ENCODE peak calls at places on chromosomes 5 and 9, in five cellular contexts. R is H9, J is mesendoderm, A is mesenchymal stem cell, M is IMR-90. L is an unnamed sample.

GRCh38 chr5:111070272-111071134 is 1.0 kb upstream of the TSLP start:
- DNase-seq in M (no peak), J (peak), A (peak), R (peak), L (peak)

GRCh38 chr9:124941689-124942561 is 1.0 kb upstream of the GOLGA1 start:
- DNase-seq in M (peak), R (peak), A (peak), J (peak), L (no peak)

GRCh38 chr5:77973253-77973609 is 197.1 kb upstream of the TBCA start:
- DNase-seq in J (peak), A (no peak), M (no peak), R (peak), L (no peak)

GRCh38 chr9:9536481-9536880 is 1076.3 kb downstream of the PTPRD start:
- DNase-seq in R (no peak), J (peak), A (no peak), M (no peak), L (no peak)

GRCh38 chr5:133290669-133291235 is 238.9 kb downstream of the HSPA4 start:
- DNase-seq in A (no peak), M (no peak), R (no peak), J (no peak), L (no peak)

GRCh38 chr5:83510199-83510730 is 38.7 kb downstream of the VCAN start:
- DNase-seq in M (no peak), J (no peak), R (no peak), A (no peak), L (no peak)

GRCh38 chr9:72363908-72364678 is 915 bp downstream of the ZFAND5 start:
- DNase-seq in M (peak), A (peak), J (peak), R (peak), L (peak)

GRCh38 chr5:179762079-179762780 is 29.6 kb downstream of the MAML1 start:
- DNase-seq in A (no peak), M (no peak), J (peak), R (no peak), L (no peak)

GRCh38 chr5:1492757-1493156 is 31.0 kb downstream of the LPCAT1 start:
- DNase-seq in A (no peak), M (no peak), J (no peak), R (no peak), L (no peak)

DNA sequence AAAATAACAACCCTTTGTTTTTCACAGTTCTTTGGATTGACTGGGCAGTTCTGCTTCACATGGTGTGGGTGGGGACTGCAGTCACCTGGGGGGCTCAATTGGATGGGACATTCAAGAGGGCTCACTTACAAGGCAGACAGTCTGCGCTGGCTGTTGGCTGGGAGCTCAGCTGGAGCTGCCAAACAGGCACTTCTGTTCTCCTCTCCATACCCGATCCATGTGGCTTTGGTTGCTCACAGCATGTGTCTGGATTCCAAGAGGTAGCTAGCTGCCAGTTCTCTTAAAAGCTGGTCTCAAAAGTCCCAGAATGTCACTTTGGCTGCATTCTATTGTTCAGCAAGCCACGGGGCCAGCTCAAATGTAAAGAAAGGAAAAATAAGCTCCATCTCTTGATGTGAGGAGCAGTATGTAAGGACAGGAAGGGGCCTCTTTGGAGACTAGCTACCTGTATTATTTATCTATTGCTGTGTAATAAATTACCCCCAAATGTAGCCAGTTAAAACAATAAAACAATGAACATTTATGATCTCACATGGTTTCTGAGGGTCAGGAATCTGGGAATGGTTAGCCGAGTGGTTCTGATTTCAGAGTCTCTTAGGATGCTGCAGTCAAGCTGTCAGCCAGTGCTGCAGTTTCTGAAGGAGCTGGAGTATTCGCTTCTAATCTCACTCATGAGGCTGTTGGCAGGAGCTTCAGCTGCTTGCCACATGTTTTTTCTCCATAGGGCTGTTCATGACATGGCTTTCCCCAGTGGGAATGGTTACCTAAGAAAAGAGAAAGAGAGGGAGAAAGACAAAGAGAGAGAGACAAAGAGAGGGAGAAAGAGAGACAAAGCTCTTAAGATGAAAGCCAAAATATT is 112.8 kb upstream of the CLINT1 start:
- DNase-seq in J (peak), R (peak), A (no peak), M (no peak), L (peak)
- H3K23ac ChIP-seq in J (no peak), R (no peak), A (no peak), M (no peak), L (no peak)

DNA sequence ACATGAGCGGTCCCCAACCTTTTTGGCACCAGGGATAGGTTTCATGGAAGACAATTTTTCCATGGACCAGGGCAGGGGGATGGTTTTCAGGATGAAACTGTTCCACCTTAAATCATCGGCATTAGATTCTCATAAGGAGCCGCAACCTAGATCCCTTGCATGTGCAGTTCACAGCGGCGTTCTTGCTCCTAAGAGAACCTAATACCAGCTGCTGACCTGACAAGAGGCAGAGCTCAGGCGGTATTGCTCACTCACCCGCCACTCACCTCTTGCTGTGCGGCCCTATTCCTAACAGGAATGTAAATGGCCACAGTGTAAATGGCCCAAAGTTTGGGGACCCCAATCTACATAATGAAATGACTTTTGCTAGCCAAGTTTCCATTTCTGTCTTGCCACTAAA is 3.1 kb upstream of the PLIN2 start:
- DNase-seq in R (peak), M (no peak), A (no peak), J (no peak), L (no peak)
- H3K4me2 ChIP-seq in R (peak), M (peak), A (peak), J (no peak), L (no peak)

DNA sequence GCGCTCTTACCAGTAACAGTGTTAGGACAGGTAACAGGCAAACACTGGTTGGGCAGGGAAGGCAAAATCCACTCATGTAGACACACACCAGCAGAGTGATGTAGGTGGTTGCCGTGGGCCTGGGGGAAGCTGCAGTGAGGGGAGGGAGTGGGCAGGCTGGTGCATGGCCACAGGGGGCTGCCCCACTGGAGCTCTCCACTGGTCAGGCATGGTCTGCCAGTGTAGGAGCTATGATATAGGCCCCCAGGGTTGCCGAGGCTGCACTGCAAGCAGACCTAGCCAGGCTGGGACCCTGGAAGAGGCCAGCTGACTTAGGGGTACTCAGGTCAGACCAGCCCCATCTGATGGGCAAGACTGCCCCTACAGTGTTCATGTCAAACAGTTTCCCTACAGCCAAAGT is 154.6 kb downstream of the GDNF start:
- DNase-seq in R (no peak), J (no peak), M (no peak), A (no peak), L (no peak)
- H2BK5ac ChIP-seq in R (no peak), J (no peak), M (no peak), A (no peak), L (peak)

DNA sequence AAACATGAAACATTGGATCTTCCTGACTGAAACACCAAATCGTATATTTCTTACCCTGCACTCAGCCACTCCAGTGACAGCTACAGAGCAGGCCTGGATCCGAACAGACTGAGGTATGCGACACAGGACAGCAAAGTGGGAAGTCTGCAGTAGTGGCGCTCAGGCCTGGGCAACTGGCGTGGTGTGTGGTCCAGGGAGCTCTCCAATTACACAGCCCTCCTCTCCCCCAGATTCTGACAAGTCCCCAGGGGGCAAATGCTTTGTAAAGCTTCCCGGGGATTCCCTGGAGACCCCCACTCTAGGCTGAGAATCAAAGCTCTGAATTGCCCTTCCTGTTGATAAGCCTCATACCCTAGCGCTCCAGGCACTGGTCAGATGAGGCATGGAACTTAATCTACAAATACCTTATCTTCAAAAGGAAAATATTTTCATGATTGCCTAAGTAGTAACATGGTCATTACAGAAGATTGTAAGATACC is 104.8 kb upstream of the ERCC6L2 start:
- DNase-seq in R (no peak), M (no peak), A (no peak), J (peak), L (peak)
- H3K23ac ChIP-seq in R (no peak), M (no peak), A (no peak), J (no peak), L (no peak)